ENCODE peak calls at places on chromosomes 2 and 18, in five cellular contexts. V, J, H, N and S are unnamed samples.
A peak's percentile ranks its signal among the peaks of the same experiment; 100 is the strongest.

GRCh38 chr2:57453929-57454328 is 592.7 kb upstream of the VRK2 start:
- DNase-seq in J (no peak), N (no peak), H (no peak), V (no peak), S (no peak)

GRCh38 chr2:8159966-8160603 is 521.8 kb upstream of the ID2 start:
- DNase-seq in N (no peak), J (no peak), H (no peak), V (no peak), S (no peak)

GRCh38 chr2:72846171-72847095 is 20.6 kb upstream of the EXOC6B start:
- DNase-seq in N (no peak), J (no peak), H (no peak), V (no peak), S (no peak)

GRCh38 chr2:68799138-68799537 is 64.5 kb downstream of the ARHGAP25 start:
- DNase-seq in V (no peak), N (no peak), J (no peak), H (no peak), S (no peak)

GRCh38 chr18:3329471-3329870 is 67.5 kb downstream of the MYL12B start:
- DNase-seq in V (no peak), J (no peak), H (no peak), N (no peak), S (no peak)

GRCh38 chr2:240520974-240521350 is 36.8 kb downstream of the ANKMY1 start:
- DNase-seq in H (no peak), V (no peak), J (no peak), N (no peak), S (no peak)

GRCh38 chr18:3447035-3447894 is 2.7 kb upstream of the TGIF1 start:
- DNase-seq in V (peak; percentile 56), N (no peak), J (no peak), H (no peak), S (peak; percentile 25)

GRCh38 chr2:26300234-26300641 is 45.7 kb upstream of the SELENOI start:
- DNase-seq in J (no peak), N (no peak), H (peak; percentile 16), V (peak; percentile 16), S (no peak)

GRCh38 chr2:72095364-72095763 is 52.3 kb downstream of the CYP26B1 start:
- DNase-seq in J (no peak), V (no peak), H (no peak), N (no peak), S (no peak)

GRCh38 chr18:41828137-41828536 is 126.9 kb upstream of the PIK3C3 start:
- DNase-seq in H (no peak), N (no peak), V (no peak), J (no peak), S (no peak)

GRCh38 chr2:46780801-46781445 is 134.7 kb downstream of the MCFD2 start:
- DNase-seq in N (no peak), V (no peak), J (no peak), H (no peak), S (peak; percentile 23)

GRCh38 chr2:52128081-52128480 is 1096.1 kb upstream of the NRXN1 start:
- DNase-seq in N (no peak), J (no peak), H (no peak), V (peak; percentile 20), S (no peak)

GRCh38 chr18:10564975-10565773 is 39.3 kb downstream of the NAPG start:
- DNase-seq in V (no peak), H (no peak), N (no peak), J (no peak), S (no peak)

GRCh38 chr2:221429741-221430491 is 142.2 kb downstream of the EPHA4 start:
- DNase-seq in J (no peak), H (no peak), N (no peak), V (no peak), S (no peak)

GRCh38 chr2:134319581-134320246 is 65.8 kb downstream of the MGAT5 start:
- DNase-seq in H (no peak), V (no peak), J (no peak), N (no peak), S (no peak)

GRCh38 chr2:242024751-242025355 is 155.3 kb downstream of the RTP5 start:
- DNase-seq in N (no peak), V (no peak), J (no peak), H (no peak), S (no peak)

GRCh38 chr2:38106420-38107182 is 30.6 kb upstream of the CYP1B1 start:
- DNase-seq in J (no peak), N (no peak), H (no peak), V (no peak), S (no peak)

GRCh38 chr2:207475546-207475945 is 54.2 kb upstream of the CREB1 start:
- DNase-seq in V (no peak), N (no peak), H (no peak), J (no peak), S (no peak)

GRCh38 chr2:222521099-222521498 is 96.8 kb downstream of the SGPP2 start:
- DNase-seq in H (no peak), N (no peak), V (no peak), J (no peak), S (no peak)

GRCh38 chr2:240305369-240305962 is 130.0 kb upstream of the GPC1 start:
- DNase-seq in N (no peak), V (no peak), J (no peak), H (no peak), S (no peak)

GRCh38 chr18:34222025-34222395 is 2.7 kb downstream of the NOL4 start:
- DNase-seq in N (no peak), V (no peak), H (no peak), J (no peak), S (no peak)

GRCh38 chr2:233471291-233472035 is 95.1 kb downstream of the USP40 start:
- DNase-seq in J (no peak), V (no peak), H (no peak), N (no peak), S (no peak)

GRCh38 chr2:136393515-136393914 is 275.6 kb upstream of the CXCR4 start:
- DNase-seq in H (no peak), V (no peak), J (no peak), N (no peak), S (no peak)

GRCh38 chr2:69163109-69163508 is 150.1 kb downstream of the ANTXR1 start:
- DNase-seq in N (no peak), H (no peak), V (peak; percentile 87), J (peak; percentile 47), S (no peak)

DNA sequence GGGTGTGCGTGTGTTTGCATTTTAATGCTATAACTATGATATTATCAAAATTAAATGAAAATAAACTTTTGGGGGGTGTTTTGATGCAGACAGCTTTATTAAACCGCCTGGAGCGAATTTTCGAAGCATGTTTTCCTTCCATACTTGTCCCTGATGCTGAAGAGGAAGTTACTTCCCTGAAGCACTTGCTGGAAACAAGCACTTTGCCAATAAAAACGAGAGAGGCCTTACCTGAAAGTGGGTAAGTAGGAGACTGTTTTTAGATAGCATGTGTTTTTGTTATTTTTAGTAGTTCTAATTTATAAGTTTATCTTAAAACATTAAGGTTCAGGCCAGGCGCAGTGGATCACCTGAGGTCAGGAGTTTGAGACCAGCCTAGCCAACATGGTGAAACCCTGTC is 43.3 kb downstream of the AFTPH start:
- DNase-seq in V (no peak), N (no peak), J (no peak), H (no peak), S (no peak)
- H3K27ac ChIP-seq in V (no peak overlapping the region), N (no peak overlapping the region), J (no peak overlapping the region), H (no peak overlapping the region), S (no peak overlapping the region)

GRCh38 chr2:159133795-159134194 is 152.7 kb downstream of the WDSUB1 start:
- DNase-seq in V (peak; percentile 59), N (no peak), H (peak; percentile 9), J (no peak), S (no peak)
- H3K27ac ChIP-seq in V (peak overlapping the region; percentile 100), N (no peak overlapping the region), H (no peak overlapping the region), J (no peak overlapping the region), S (no peak overlapping the region)

GRCh38 chr2:234502285-234502918 is 5.5 kb upstream of the ARL4C start:
- DNase-seq in N (no peak), H (no peak), V (peak; percentile 79), J (peak; percentile 66), S (no peak)
- H3K27ac ChIP-seq in N (no peak overlapping the region), H (no peak overlapping the region), V (peak overlapping the region; percentile 47), J (peak overlapping the region; percentile 37), S (no peak overlapping the region)

GRCh38 chr2:43714164-43714563 is 37.9 kb upstream of the C1GALT1C1L start:
- DNase-seq in J (no peak), N (no peak), V (no peak), H (no peak), S (no peak)
- H3K27ac ChIP-seq in J (no peak overlapping the region), N (no peak overlapping the region), V (no peak overlapping the region), H (no peak overlapping the region), S (no peak overlapping the region)

GRCh38 chr2:121281107-121281506 is 3.9 kb downstream of the TFCP2L1 start:
- DNase-seq in H (no peak), J (no peak), N (no peak), V (no peak), S (no peak)

GRCh38 chr2:121283670-121284245 is 1.2 kb downstream of the TFCP2L1 start:
- DNase-seq in N (no peak), H (no peak), J (no peak), V (no peak), S (no peak)

GRCh38 chr2:121281694-121282093 is 3.3 kb downstream of the TFCP2L1 start:
- DNase-seq in H (no peak), J (no peak), V (no peak), N (no peak), S (no peak)

GRCh38 chr2:121284424-121285076 is 452 bp downstream of the TFCP2L1 start:
- DNase-seq in J (no peak), N (no peak), H (no peak), V (no peak), S (no peak)

GRCh38 chr2:121282800-121283382 is 2.1 kb downstream of the TFCP2L1 start:
- DNase-seq in V (no peak), N (no peak), H (no peak), J (no peak), S (no peak)
- H3K27ac ChIP-seq in V (no peak overlapping the region), N (no peak overlapping the region), H (no peak overlapping the region), J (no peak overlapping the region), S (no peak overlapping the region)